ENCODE peak calls at places on chromosome 1, in eight cellular contexts. V is Kasumi-1; H is stimulated activated CD8-positive, alpha-beta memory T cell treated with anti-CD3 and anti-CD28 coated beads, Interleukin-7, amount 100 ng/mL, for 4 hours; E is ureter; T is RWPE1; D is NB4; C is GM03348; X is fibroblast of lung. B is an unnamed sample.
A peak's percentile ranks its signal among the peaks of the same experiment; 100 is the strongest.

GRCh38 chr1:11293856-11294255 is 20.9 kb downstream of the UBIAD1 start:
- DNase-seq in X (no peak), D (no peak), H (no peak), C (no peak), V (no peak), T (no peak), E (no peak), B (no peak)

GRCh38 chr1:200436436-200436835 is 26.6 kb upstream of the ZNF281 start:
- DNase-seq in T (no peak), E (no peak), C (no peak), X (peak; percentile 9), D (no peak), V (no peak), H (no peak), B (no peak)

GRCh38 chr1:217542136-217542777 is 88.6 kb downstream of the GPATCH2 start:
- DNase-seq in X (no peak), H (no peak), T (no peak), D (no peak), V (no peak), C (no peak), E (no peak), B (no peak)

GRCh38 chr1:93591833-93592635 is 89.6 kb downstream of the BCAR3 start:
- DNase-seq in V (peak; percentile 44), X (peak; percentile 24), T (no peak), E (peak; percentile 89), D (peak; percentile 43), H (no peak), C (no peak), B (no peak)

GRCh38 chr1:223364685-223365382 is 858 bp upstream of the SUSD4 start:
- DNase-seq in V (no peak), C (no peak), H (peak; percentile 6), E (no peak), T (no peak), X (peak; percentile 11), D (peak; percentile 12), B (no peak)

GRCh38 chr1:149881876-149882275 is 17.5 kb upstream of the BOLA1 start:
- DNase-seq in H (no peak), C (no peak), X (no peak), D (no peak), V (no peak), T (no peak), E (no peak), B (no peak)

GRCh38 chr1:15858672-15859372 is 11.3 kb downstream of the SPEN start:
- DNase-seq in D (no peak), E (no peak), X (no peak), C (no peak), H (no peak), T (no peak), V (no peak), B (no peak)

GRCh38 chr1:109483658-109484518 is at the start of gene ATXN7L2:
- DNase-seq in T (peak; percentile 99), D (peak; percentile 89), C (peak; percentile 100), E (peak; percentile 94), V (peak; percentile 81), H (peak; percentile 91), X (peak; percentile 81), B (peak; percentile 66)

GRCh38 chr1:154998818-154999650 is 3.6 kb upstream of the ZBTB7B start:
- DNase-seq in D (peak; percentile 94), H (peak; percentile 63), C (peak; percentile 82), V (peak; percentile 93), E (peak; percentile 71), X (peak; percentile 59), T (no peak), B (no peak)

GRCh38 chr1:78104322-78104721 is 58.6 kb downstream of the GIPC2 start:
- DNase-seq in C (peak; percentile 52), V (no peak), D (no peak), E (no peak), X (peak; percentile 90), T (no peak), H (no peak), B (peak; percentile 71)

GRCh38 chr1:182059936-182060335 is 1.6 kb downstream of the ZNF648 start:
- DNase-seq in T (no peak), H (no peak), V (no peak), D (no peak), C (no peak), X (no peak), E (no peak), B (no peak)

GRCh38 chr1:85379203-85380136 is 85.5 kb downstream of the DDAH1 start:
- DNase-seq in T (no peak), D (no peak), C (no peak), V (no peak), H (no peak), E (no peak), X (no peak), B (no peak)

GRCh38 chr1:75412616-75413015 is 198.3 kb downstream of the SLC44A5 start:
- DNase-seq in T (peak; percentile 28), X (peak; percentile 56), H (no peak), D (no peak), C (no peak), E (no peak), V (no peak), B (no peak)

GRCh38 chr1:181126871-181127587 is 38.5 kb downstream of the IER5 start:
- DNase-seq in C (no peak), E (no peak), X (no peak), H (no peak), V (no peak), T (peak; percentile 79), D (no peak), B (no peak)

GRCh38 chr1:229714964-229715603 is 89.0 kb downstream of the URB2 start:
- DNase-seq in C (no peak), V (peak; percentile 4), E (no peak), X (no peak), T (peak; percentile 25), D (peak; percentile 51), H (no peak), B (no peak)

GRCh38 chr1:84271452-84272273 is 29.8 kb upstream of the SAMD13 start:
- DNase-seq in X (peak; percentile 74), C (peak; percentile 33), D (peak; percentile 3), T (no peak), H (no peak), V (peak; percentile 74), E (no peak), B (no peak)

GRCh38 chr1:159015440-159015909 is 5.8 kb downstream of the IFI16 start:
- DNase-seq in D (peak; percentile 96), E (peak; percentile 77), T (peak; percentile 35), H (peak; percentile 62), C (peak; percentile 83), V (peak; percentile 99), X (peak; percentile 86), B (peak; percentile 58)

GRCh38 chr1:112618721-112619517 is at the start of gene ST7L:
- DNase-seq in C (peak; percentile 87), X (peak; percentile 70), D (peak; percentile 76), T (peak; percentile 75), E (peak; percentile 66), V (peak; percentile 53), H (peak; percentile 48), B (peak; percentile 41)

GRCh38 chr1:79547514-79547913 is 541.0 kb upstream of the ADGRL4 start:
- DNase-seq in D (no peak), H (no peak), X (no peak), T (no peak), V (no peak), C (no peak), E (no peak), B (no peak)

GRCh38 chr1:88784551-88784950 is 100.5 kb downstream of the PKN2 start:
- DNase-seq in E (no peak), V (no peak), H (no peak), T (no peak), X (no peak), D (no peak), C (no peak), B (no peak)

GRCh38 chr1:40039245-40039756 is 1.2 kb upstream of the CAP1 start:
- DNase-seq in E (no peak), T (no peak), C (peak; percentile 16), X (no peak), V (peak; percentile 81), H (no peak), D (peak; percentile 88), B (no peak)

GRCh38 chr1:15826810-15827507 is 19.5 kb upstream of the UQCRHL start:
- DNase-seq in H (no peak), C (no peak), X (no peak), D (no peak), V (no peak), T (no peak), E (no peak), B (no peak)

GRCh38 chr1:38117444-38117887 is 70.9 kb upstream of the POU3F1 start:
- DNase-seq in V (no peak), X (no peak), T (peak; percentile 84), D (no peak), H (no peak), E (peak; percentile 62), C (no peak), B (no peak)

GRCh38 chr1:186780081-186780480 is 48.7 kb upstream of the PLA2G4A start:
- DNase-seq in X (no peak), C (no peak), D (no peak), T (no peak), H (no peak), E (no peak), V (no peak), B (no peak)

GRCh38 chr1:60271041-60271440 is 197.5 kb upstream of the C1orf87 start:
- DNase-seq in D (no peak), H (no peak), X (no peak), E (no peak), C (no peak), V (no peak), T (no peak), B (no peak)

GRCh38 chr1:6270432-6270831 is 9.5 kb upstream of the GPR153 start:
- DNase-seq in T (no peak), X (no peak), C (no peak), D (no peak), V (no peak), E (no peak), H (no peak), B (no peak)

GRCh38 chr1:153881764-153882163 is 41.0 kb downstream of the GATAD2B start:
- DNase-seq in C (peak; percentile 35), E (no peak), V (no peak), X (peak; percentile 50), H (no peak), D (no peak), T (no peak), B (peak; percentile 25)

B was measured in skeletal muscle cell.